ENCODE peak calls at places on chromosome 3, in seven cellular contexts. B is testis, Z is Peyer's patch, D is heart left ventricle, E is uterus, H is sigmoid colon, W is adrenal gland. G is an unnamed sample.

GRCh38 chr3:114272271-114272670 is 21.6 kb upstream of the TIGIT start:
- DNase-seq in B (no peak), Z (no peak), D (no peak), E (no peak), H (no peak), W (no peak), G (no peak)

GRCh38 chr3:52437326-52438103 is 7.4 kb downstream of the SEMA3G start:
- DNase-seq in B (no peak), Z (peak; percentile 78), D (no peak), E (peak; percentile 17), H (no peak), W (no peak), G (no peak)

GRCh38 chr3:192917508-192918274 is at the start of gene MB21D2:
- DNase-seq in B (peak; percentile 91), Z (peak; percentile 89), D (peak; percentile 82), E (peak; percentile 80), H (peak; percentile 89), W (peak; percentile 75), G (no peak)

GRCh38 chr3:73546961-73547360 is 77.8 kb downstream of the PDZRN3 start:
- DNase-seq in B (no peak), Z (no peak), D (no peak), E (no peak), H (no peak), W (no peak), G (no peak)

GRCh38 chr3:38641461-38642110 is 7.9 kb downstream of the SCN5A start:
- DNase-seq in B (no peak), Z (no peak), D (no peak), E (no peak), H (peak; percentile 51), W (no peak), G (no peak)

GRCh38 chr3:13002398-13003124 is 70.7 kb downstream of the IQSEC1 start:
- DNase-seq in B (no peak), Z (peak; percentile 6), D (no peak), E (no peak), H (no peak), W (no peak), G (no peak)

GRCh38 chr3:61563614-61564404 is 2.4 kb downstream of the PTPRG start:
- DNase-seq in B (no peak), Z (peak; percentile 50), D (peak; percentile 16), E (peak; percentile 15), H (no peak), W (peak; percentile 13), G (no peak)

GRCh38 chr3:32551087-32551486 is 19.6 kb downstream of the DYNC1LI1 start:
- DNase-seq in B (no peak), Z (no peak), D (no peak), E (no peak), H (no peak), W (no peak), G (no peak)

GRCh38 chr3:140927711-140928110 is 13.9 kb upstream of the SLC25A36 start:
- DNase-seq in B (no peak), Z (no peak), D (no peak), E (no peak), H (no peak), W (no peak), G (no peak)

GRCh38 chr3:113249111-113249510 is 37.8 kb downstream of the BOC start:
- DNase-seq in B (no peak), Z (no peak), D (no peak), E (no peak), H (peak; percentile 74), W (no peak), G (no peak)

GRCh38 chr3:123559040-123559861 is 25.6 kb downstream of the HACD2 start:
- DNase-seq in B (peak; percentile 47), Z (no peak), D (no peak), E (no peak), H (no peak), W (peak; percentile 19), G (no peak)

GRCh38 chr3:124676236-124676635 is 54.0 kb upstream of the UMPS start:
- DNase-seq in B (no peak), Z (no peak), D (no peak), E (no peak), H (no peak), W (no peak), G (no peak)

GRCh38 chr3:37511357-37511970 is 337.1 kb upstream of the LRRFIP2 start:
- DNase-seq in B (no peak), Z (no peak), D (peak; percentile 67), E (no peak), H (no peak), W (peak; percentile 79), G (no peak)

GRCh38 chr3:129162729-129163579 is 2.1 kb upstream of the ISY1 start:
- DNase-seq in B (no peak), Z (no peak), D (no peak), E (no peak), H (no peak), W (no peak), G (no peak)

GRCh38 chr3:102129774-102130608 is 280.7 kb downstream of the NFKBIZ start:
- DNase-seq in B (no peak), Z (no peak), D (no peak), E (peak; percentile 69), H (peak; percentile 90), W (no peak), G (no peak)

GRCh38 chr3:173465112-173465511 is 67.6 kb downstream of the NLGN1 start:
- DNase-seq in B (no peak), Z (no peak), D (no peak), E (no peak), H (no peak), W (no peak), G (no peak)

GRCh38 chr3:71202848-71203390 is 380.6 kb downstream of the FOXP1 start:
- DNase-seq in B (no peak), Z (no peak), D (no peak), E (no peak), H (no peak), W (no peak), G (no peak)

GRCh38 chr3:44061961-44062360 is 179.7 kb upstream of the TOPAZ1 start:
- DNase-seq in B (no peak), Z (no peak), D (no peak), E (no peak), H (no peak), W (no peak), G (no peak)

GRCh38 chr3:173547070-173547469 is 149.5 kb downstream of the NLGN1 start:
- DNase-seq in B (no peak), Z (no peak), D (no peak), E (no peak), H (no peak), W (no peak), G (no peak)

GRCh38 chr3:50340404-50341329 is at the start of gene RASSF1:
- DNase-seq in B (peak; percentile 63), Z (peak; percentile 84), D (peak; percentile 85), E (peak; percentile 80), H (peak; percentile 92), W (no peak), G (no peak)

GRCh38 chr3:148466143-148466542 is 231.6 kb upstream of the AGTR1 start:
- DNase-seq in B (no peak), Z (no peak), D (no peak), E (no peak), H (no peak), W (no peak), G (no peak)

GRCh38 chr3:113736548-113737089 is 9.4 kb downstream of the NAA50 start:
- DNase-seq in B (no peak), Z (no peak), D (no peak), E (no peak), H (no peak), W (peak; percentile 36), G (no peak)

GRCh38 chr3:39291903-39292329 is 12.1 kb upstream of the CX3CR1 start:
- DNase-seq in B (peak; percentile 82), Z (peak; percentile 75), D (peak; percentile 54), E (peak; percentile 57), H (peak; percentile 77), W (peak; percentile 52), G (no peak)

GRCh38 chr3:124292329-124292728 is 300.4 kb upstream of the ROPN1 start:
- DNase-seq in B (no peak), Z (no peak), D (no peak), E (no peak), H (no peak), W (no peak), G (no peak)

GRCh38 chr3:136195258-136196063 is 674 bp downstream of the MSL2 start:
- DNase-seq in B (peak; percentile 81), Z (peak; percentile 79), D (peak; percentile 87), E (peak; percentile 79), H (peak; percentile 90), W (peak; percentile 84), G (peak; percentile 59)

GRCh38 chr3:14125193-14126016 is 553 bp downstream of the TMEM43 start:
- DNase-seq in B (peak; percentile 60), Z (no peak), D (peak; percentile 62), E (peak; percentile 73), H (peak; percentile 88), W (peak; percentile 87), G (no peak)

GRCh38 chr3:188219147-188219546 is 65.2 kb downstream of the LPP start:
- DNase-seq in B (no peak), Z (no peak), D (no peak), E (no peak), H (no peak), W (no peak), G (no peak)

GRCh38 chr3:172339892-172340291 is 108.4 kb downstream of the GHSR start:
- DNase-seq in B (no peak), Z (no peak), D (no peak), E (no peak), H (no peak), W (peak; percentile 51), G (no peak)
- H3K27ac ChIP-seq in B (no peak overlapping the region), Z (no peak overlapping the region), D (no peak overlapping the region), E (no peak overlapping the region), H (no peak overlapping the region), W (no peak overlapping the region), G (no peak overlapping the region)

GRCh38 chr3:5262507-5262906 is 75.0 kb downstream of the EDEM1 start:
- DNase-seq in B (no peak), Z (no peak), D (no peak), E (no peak), H (no peak), W (no peak), G (no peak)
- TF ChIP-seq POLR2A in B (no peak), Z (no peak), D (no peak), E (no peak), H (no peak), W (no peak), G (no peak)

GRCh38 chr3:134369861-134370596 is 4.2 kb downstream of the AMOTL2 start:
- DNase-seq in B (no peak), Z (no peak), D (no peak), E (no peak), H (peak; percentile 28), W (no peak), G (no peak)
- H3K4me1 ChIP-seq in B (peaks cover 30% of the 10 kb centered on the region), Z (peaks cover 4% of the 10 kb centered on the region), D (peaks cover 44% of the 10 kb centered on the region), E (peaks cover 5% of the 10 kb centered on the region), H (peaks cover 85% of the 10 kb centered on the region), W (peaks cover 37% of the 10 kb centered on the region), G (peaks cover 33% of the 10 kb centered on the region)

DNA sequence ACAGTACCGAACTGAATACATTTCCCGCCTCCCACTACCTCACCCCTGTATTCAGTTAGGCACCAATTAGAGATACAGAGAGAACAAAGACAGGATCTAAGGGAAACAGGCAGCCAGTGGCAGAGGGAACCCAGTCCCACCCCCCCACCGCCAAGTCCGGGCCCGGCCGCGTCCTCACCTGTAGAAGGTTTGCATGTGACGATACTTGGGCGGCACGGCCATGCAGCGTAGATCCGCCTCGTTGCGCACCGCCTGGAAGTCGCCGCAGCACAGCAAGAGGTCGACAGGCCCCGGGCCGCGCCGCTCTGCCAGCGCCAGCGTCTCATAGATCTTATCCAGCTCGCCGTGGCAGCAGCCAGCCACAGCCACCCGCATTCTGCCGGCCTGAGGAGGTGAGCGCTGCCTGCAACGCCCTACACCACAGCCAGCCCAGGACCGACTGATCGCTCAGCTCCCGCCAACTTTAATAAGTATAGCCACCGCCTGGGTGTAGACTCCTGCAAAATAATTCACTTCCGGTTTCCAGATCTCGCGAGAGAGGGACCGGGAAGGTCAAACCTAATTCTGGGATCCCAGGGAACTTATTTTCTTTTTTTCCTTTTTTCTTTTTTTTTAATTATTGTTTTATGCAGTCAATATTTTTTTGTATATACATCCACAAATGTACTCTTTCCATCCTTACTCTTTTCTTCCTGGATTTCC is at the start of gene DBR1:
- DNase-seq in B (peak; percentile 86), Z (peak; percentile 84), D (peak; percentile 86), E (peak; percentile 71), H (peak; percentile 88), W (peak; percentile 85), G (peak; percentile 22)
- H3K27ac ChIP-seq in B (peak within 1 kb of the TSS; percentile 32), Z (peak within 1 kb of the TSS; percentile 86), D (peak within 1 kb of the TSS; percentile 85), E (peak within 1 kb of the TSS; percentile 81), H (peak within 1 kb of the TSS; percentile 79), W (no peak within 1 kb of the TSS), G (peak within 1 kb of the TSS; percentile 81)